ENCODE peak calls at places on chromosomes 13 and 19, in four cellular contexts. T, X, E and Y are unnamed samples.

GRCh38 chr19:15429825-15430467 is 11.2 kb upstream of the AKAP8L start:
- DNase-seq in E (no peak), X (no peak), T (no peak), Y (no peak)

GRCh38 chr19:17753976-17754375 is 2.7 kb downstream of the FCHO1 start:
- DNase-seq in T (no peak), E (peak; percentile 52), X (no peak), Y (no peak)

GRCh38 chr13:110593430-110594130 is 21.8 kb upstream of the NAXD start:
- DNase-seq in T (no peak), X (peak; percentile 71), E (no peak), Y (peak; percentile 75)

GRCh38 chr13:40781717-40782116 is 7.7 kb upstream of the SLC25A15 start:
- DNase-seq in E (no peak), X (no peak), T (no peak), Y (no peak)

GRCh38 chr13:35826626-35827254 is 304.4 kb downstream of the DCLK1 start:
- DNase-seq in T (no peak), X (no peak), E (no peak), Y (no peak)

GRCh38 chr13:21435710-21436151 is 23.4 kb downstream of the ZDHHC20 start:
- DNase-seq in X (peak; percentile 94), T (peak; percentile 41), E (no peak), Y (peak; percentile 91)

GRCh38 chr13:32284927-32285632 is 30.1 kb downstream of the ZAR1L start:
- DNase-seq in T (no peak), X (peak; percentile 63), E (no peak), Y (peak; percentile 84)

GRCh38 chr19:35216026-35216832 is 12.3 kb downstream of the FAM187B start:
- DNase-seq in T (no peak), X (peak; percentile 47), E (no peak), Y (peak; percentile 54)

GRCh38 chr13:32941368-32941767 is 74.9 kb upstream of the KL start:
- DNase-seq in T (no peak), E (no peak), X (no peak), Y (no peak)

GRCh38 chr13:51220706-51221105 is 1.5 kb upstream of the FAM124A start:
- DNase-seq in X (no peak), T (no peak), E (no peak), Y (no peak)

GRCh38 chr13:21014666-21015170 is 46.7 kb downstream of the LATS2 start:
- DNase-seq in T (no peak), E (no peak), X (peak; percentile 92), Y (peak; percentile 92)

GRCh38 chr19:36115453-36116343 is at the start of gene TBCB:
- DNase-seq in T (peak; percentile 87), E (no peak), X (peak; percentile 61), Y (peak; percentile 31)

GRCh38 chr13:38045278-38046048 is 175.9 kb upstream of the TRPC4 start:
- DNase-seq in T (no peak), X (peak; percentile 45), E (peak; percentile 53), Y (peak; percentile 44)

GRCh38 chr19:38806371-38806770 is 6.4 kb downstream of the LGALS4 start:
- DNase-seq in E (no peak), T (no peak), X (no peak), Y (no peak)